ENCODE peak calls at places on chromosomes 7 and 10, in ten cellular contexts. G, U, O, I, W, F, J, C, P and B are unnamed samples.

GRCh38 chr10:34670101-34670500 is 145.0 kb downstream of the PARD3 start:
- DNase-seq in G (no peak), U (no peak), O (no peak), I (no peak), W (no peak), F (peak; percentile 45), J (no peak), C (no peak), P (no peak), B (no peak)

GRCh38 chr10:91253300-91253699 is 32.8 kb downstream of the PCGF5 start:
- DNase-seq in G (no peak), U (no peak), O (no peak), I (no peak), W (no peak), F (no peak), J (no peak), C (no peak), P (no peak), B (no peak)

GRCh38 chr10:101552445-101552844 is 35.6 kb downstream of the POLL start:
- DNase-seq in G (no peak), U (no peak), O (no peak), I (no peak), W (no peak), F (no peak), J (no peak), C (no peak), P (no peak), B (no peak)

GRCh38 chr7:156842740-156843140 is 50.2 kb downstream of the LMBR1 start:
- DNase-seq in G (no peak), U (no peak), O (no peak), I (no peak), W (no peak), F (peak; percentile 20), J (no peak), C (no peak), P (no peak), B (no peak)

GRCh38 chr7:43481905-43482678 is 100.8 kb upstream of the STK17A start:
- DNase-seq in G (peak; percentile 30), U (peak; percentile 58), O (no peak), I (no peak), W (peak; percentile 5), F (no peak), J (peak; percentile 68), C (no peak), P (no peak), B (no peak)

GRCh38 chr7:139035588-139036353 is at the start of gene ZC3HAV1L:
- DNase-seq in G (peak; percentile 63), U (peak; percentile 16), O (peak; percentile 88), I (no peak), W (no peak), F (peak; percentile 65), J (peak; percentile 71), C (peak; percentile 49), P (peak; percentile 55), B (peak; percentile 25)

GRCh38 chr10:113991091-113991860 is 52.4 kb upstream of the ADRB1 start:
- DNase-seq in G (no peak), U (peak; percentile 91), O (no peak), I (no peak), W (no peak), F (no peak), J (no peak), C (no peak), P (no peak), B (no peak)

GRCh38 chr7:33190688-33191304 is 61.4 kb downstream of the BBS9 start:
- DNase-seq in G (no peak), U (no peak), O (no peak), I (no peak), W (no peak), F (no peak), J (no peak), C (no peak), P (no peak), B (no peak)

DNA sequence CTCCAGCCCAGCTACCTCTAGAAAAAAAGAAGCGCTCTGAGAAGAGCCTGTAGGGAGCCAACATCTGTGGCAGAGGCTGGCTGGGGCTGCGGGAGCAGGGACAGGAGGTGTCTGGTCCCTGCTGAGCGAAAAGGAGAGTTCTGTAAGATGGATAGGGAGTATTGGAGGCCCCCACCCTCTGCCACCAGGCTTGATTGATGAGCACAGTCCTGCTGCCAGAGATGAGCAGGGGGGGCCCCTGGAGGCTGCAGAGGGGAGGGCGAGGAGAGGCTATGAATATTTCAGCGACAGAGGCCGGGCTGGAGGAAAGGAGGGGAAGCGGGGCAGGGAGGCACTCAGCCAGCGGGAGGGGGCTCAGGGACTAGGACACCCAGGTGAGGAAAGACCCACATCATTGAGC is 44.5 kb upstream of the HSPB1 start:
- DNase-seq in G (no peak), U (no peak), O (no peak), I (no peak), W (no peak), F (no peak), J (no peak), C (no peak), P (peak; percentile 45), B (no peak)
- TF ChIP-seq CTCF in G (no peak), U (no peak), O (no peak), I (no peak), W (no peak), F (peak; percentile 40), J (no peak), C (no peak), P (no peak), B (no peak)

DNA sequence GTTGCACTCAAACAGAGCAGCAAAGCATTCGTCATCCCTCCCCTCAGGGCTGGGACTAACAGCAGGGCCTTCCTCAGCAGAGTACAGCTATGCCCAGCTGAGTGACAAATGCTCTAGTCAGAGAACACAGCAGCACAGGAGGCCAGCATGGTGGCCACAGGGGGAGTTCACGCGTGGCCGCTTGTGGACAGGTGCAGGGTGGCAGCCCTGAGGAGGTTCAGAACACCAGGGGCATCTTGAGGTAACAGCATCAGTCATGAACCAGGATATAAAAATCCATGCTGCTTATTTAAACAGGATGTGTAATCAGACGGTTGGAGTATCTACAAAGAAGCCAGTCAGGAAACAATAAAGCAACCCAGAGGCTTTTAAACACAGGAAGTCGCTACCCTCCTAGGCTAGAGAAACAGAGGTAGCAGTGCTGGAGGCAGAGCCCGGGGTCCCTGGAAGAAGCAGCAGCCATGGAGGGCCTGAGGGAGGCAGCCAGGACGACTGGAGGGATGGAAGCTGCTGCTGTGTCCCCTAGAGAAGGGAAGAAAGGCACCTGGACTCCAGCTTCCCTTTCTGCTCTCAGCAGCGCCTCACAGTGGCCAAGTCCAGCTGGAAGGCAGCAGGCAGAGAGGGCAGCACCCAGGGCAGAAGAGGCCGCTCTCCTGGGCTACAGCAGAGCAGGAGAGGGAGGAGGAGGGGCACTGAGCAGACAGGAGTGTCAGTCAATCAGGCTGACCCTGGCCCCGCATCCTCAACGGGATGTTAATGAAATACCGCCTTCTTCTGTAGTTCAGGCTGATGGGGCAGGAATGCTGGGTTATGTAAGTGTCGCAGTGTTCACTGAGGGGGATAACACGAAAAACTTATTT is 70.8 kb upstream of the UCN3 start:
- DNase-seq in G (peak; percentile 33), U (no peak), O (peak; percentile 93), I (no peak), W (no peak), F (peak; percentile 95), J (peak; percentile 33), C (peak; percentile 25), P (peak; percentile 98), B (peak; percentile 60)
- TF ChIP-seq CTCF in G (peak; percentile 32), U (no peak), O (peak; percentile 60), I (peak; percentile 54), W (peak; percentile 61), F (peak; percentile 98), J (peak; percentile 55), C (no peak), P (peak; percentile 41), B (peak; percentile 43)

GRCh38 chr10:99967961-99968360 is 41.8 kb downstream of the DNMBP start:
- DNase-seq in G (no peak), U (no peak), O (no peak), I (no peak), W (no peak), F (no peak), J (no peak), C (no peak), P (no peak), B (no peak)

GRCh38 chr10:99965700-99966099 is 44.0 kb downstream of the DNMBP start:
- DNase-seq in G (no peak), U (no peak), O (no peak), I (no peak), W (no peak), F (no peak), J (no peak), C (no peak), P (no peak), B (no peak)

GRCh38 chr10:99958806-99959205 is 50.9 kb downstream of the DNMBP start:
- DNase-seq in G (no peak), U (no peak), O (no peak), I (no peak), W (no peak), F (no peak), J (peak; percentile 53), C (no peak), P (no peak), B (no peak)

GRCh38 chr10:99966306-99966705 is 43.4 kb downstream of the DNMBP start:
- DNase-seq in G (peak; percentile 78), U (peak; percentile 35), O (no peak), I (peak; percentile 87), W (peak; percentile 79), F (no peak), J (peak; percentile 81), C (peak; percentile 86), P (no peak), B (no peak)

DNA sequence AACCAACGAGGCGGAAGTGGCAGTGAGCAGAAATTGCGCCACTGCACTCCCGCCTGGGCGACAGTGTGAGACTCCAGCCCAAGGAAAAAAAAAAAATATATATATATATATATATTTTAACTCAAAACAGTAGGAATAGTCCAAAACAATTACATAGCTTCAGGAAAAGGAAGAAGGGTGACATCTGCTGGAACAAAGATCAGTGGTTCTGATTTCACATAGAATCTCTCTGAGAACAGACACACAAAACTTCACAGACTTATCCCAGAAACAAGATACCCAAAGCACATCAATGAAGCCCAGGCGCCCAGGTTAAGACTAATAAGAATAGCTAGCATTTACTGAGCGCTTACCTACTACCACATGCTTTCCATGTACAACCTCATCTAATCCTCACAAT is 45.0 kb downstream of the DNMBP start:
- DNase-seq in G (peak; percentile 42), U (peak; percentile 43), O (no peak), I (no peak), W (no peak), F (no peak), J (peak; percentile 36), C (no peak), P (no peak), B (no peak)
- TF ChIP-seq CTCF in G (peak; percentile 37), U (peak; percentile 38), O (no peak), I (no peak), W (peak; percentile 3), F (peak; percentile 30), J (peak; percentile 46), C (no peak), P (no peak), B (no peak)

GRCh38 chr10:18229839-18230238 is 89.6 kb downstream of the CACNB2 start:
- DNase-seq in G (peak; percentile 68), U (no peak), O (no peak), I (no peak), W (no peak), F (no peak), J (peak; percentile 54), C (peak; percentile 7), P (no peak), B (no peak)

GRCh38 chr10:18235477-18235876 is 95.3 kb downstream of the CACNB2 start:
- DNase-seq in G (no peak), U (no peak), O (no peak), I (no peak), W (no peak), F (no peak), J (no peak), C (no peak), P (no peak), B (no peak)

GRCh38 chr10:18231480-18231879 is 91.3 kb downstream of the CACNB2 start:
- DNase-seq in G (no peak), U (no peak), O (no peak), I (no peak), W (no peak), F (no peak), J (no peak), C (no peak), P (no peak), B (no peak)

GRCh38 chr10:18230794-18231193 is 90.6 kb downstream of the CACNB2 start:
- DNase-seq in G (peak; percentile 72), U (no peak), O (no peak), I (no peak), W (no peak), F (no peak), J (peak; percentile 42), C (no peak), P (no peak), B (no peak)

GRCh38 chr10:18233775-18234174 is 93.6 kb downstream of the CACNB2 start:
- DNase-seq in G (no peak), U (no peak), O (peak; percentile 67), I (no peak), W (no peak), F (peak; percentile 73), J (no peak), C (no peak), P (peak; percentile 28), B (no peak)
- TF ChIP-seq CTCF in G (no peak), U (no peak), O (no peak), I (peak; percentile 18), W (no peak), F (peak; percentile 84), J (no peak), C (no peak), P (peak; percentile 35), B (no peak)